ENCODE peak calls at places on chromosomes 4 and X, in eight cellular contexts. Z is lung microvascular endothelial cell; D is stimulated activated CD4-positive, alpha-beta T cell treated with anti-CD3 and anti-CD28 coated beads, Interleukin-15, amount 100 ng/mL, for 48 hours; G is activated T-cell treated with anti-CD3 and anti-CD28 coated beads, Interleukin-2, amount 50 U/mL, for 72 hours; O is hypothalamus; I is activated CD4-positive, alpha-beta T cell treated with anti-CD3 and anti-CD28 coated beads, Interleukin-2, amount 50 U/mL, for 1 hour; R is astrocyte of the spinal cord; V is nucleus accumbens. E is an unnamed sample.

GRCh38 chr4:147846318-147847135 is 114.6 kb downstream of the ARHGAP10 start:
- DNase-seq in I (no peak), D (no peak), O (no peak), R (no peak), V (no peak), G (peak), Z (peak), E (peak)

GRCh38 chr4:128286474-128287158 is 997 bp downstream of the PGRMC2 start:
- DNase-seq in I (peak), D (no peak), V (no peak), G (peak), O (no peak), R (peak), Z (peak), E (peak)

GRCh38 chr4:164108971-164109370 is 614.5 kb downstream of the TMA16 start:
- DNase-seq in V (no peak), Z (no peak), G (no peak), D (no peak), O (no peak), R (no peak), I (no peak), E (no peak)

GRCh38 chr4:22237155-22237751 is 278.6 kb downstream of the ADGRA3 start:
- DNase-seq in I (peak), R (no peak), G (peak), Z (peak), O (no peak), V (peak), D (peak), E (no peak)

GRCh38 chr4:56755901-56756300 is 65.6 kb downstream of the SPINK2 start:
- DNase-seq in O (no peak), Z (no peak), I (no peak), G (no peak), D (no peak), R (peak), V (no peak), E (no peak)

GRCh38 chrX:3811331-3812311 is 98.2 kb upstream of the PRKX start:
- DNase-seq in R (peak), I (peak), G (peak), V (peak), O (no peak), Z (peak), D (peak), E (peak)

GRCh38 chrX:38662640-38663039 is 101.3 kb downstream of the TSPAN7 start:
- DNase-seq in V (no peak), O (no peak), I (no peak), G (no peak), D (no peak), Z (no peak), R (no peak), E (no peak)

GRCh38 chr4:31714238-31714637 is 994.1 kb downstream of the PCDH7 start:
- DNase-seq in Z (no peak), I (no peak), R (no peak), V (no peak), D (no peak), G (no peak), O (no peak), E (no peak)

GRCh38 chr4:60579335-60579734 is 620.8 kb upstream of the ADGRL3 start:
- DNase-seq in G (no peak), I (no peak), Z (no peak), D (no peak), V (no peak), R (no peak), O (no peak), E (no peak)

GRCh38 chr4:154999950-155000578 is 208.4 kb upstream of the NPY2R start:
- DNase-seq in D (no peak), R (no peak), O (no peak), Z (no peak), I (no peak), G (no peak), V (no peak), E (no peak)

GRCh38 chr4:165458451-165458850 is 79.6 kb downstream of the CPE start:
- DNase-seq in I (no peak), V (no peak), R (no peak), Z (no peak), D (no peak), O (no peak), G (no peak), E (no peak)

GRCh38 chr4:83644677-83645639 is 109.0 kb downstream of the GPAT3 start:
- DNase-seq in I (no peak), D (peak), V (no peak), O (no peak), Z (peak), G (peak), R (peak), E (peak)

GRCh38 chr4:147760695-147761094 is 28.8 kb downstream of the ARHGAP10 start:
- DNase-seq in Z (peak), G (no peak), R (no peak), O (no peak), I (no peak), D (no peak), V (no peak), E (no peak)

GRCh38 chr4:159178147-159178541 is 75.3 kb downstream of the RAPGEF2 start:
- DNase-seq in R (peak), V (no peak), D (no peak), O (no peak), Z (no peak), G (no peak), I (no peak), E (no peak)

GRCh38 chr4:155906554-155907247 is 3.2 kb downstream of the TDO2 start:
- DNase-seq in Z (no peak), R (peak), I (no peak), G (no peak), O (no peak), D (no peak), V (no peak), E (no peak)

GRCh38 chrX:129529685-129530281 is 6.5 kb upstream of the SMARCA1 start:
- DNase-seq in Z (peak), I (no peak), V (no peak), D (no peak), G (no peak), O (no peak), R (peak), E (no peak)

GRCh38 chr4:17865866-17866363 is 55.1 kb downstream of the NCAPG start:
- DNase-seq in D (no peak), Z (no peak), V (no peak), O (no peak), G (no peak), I (no peak), R (no peak), E (no peak)

GRCh38 chr4:166432842-166433241 is 559.8 kb downstream of the TLL1 start:
- DNase-seq in Z (no peak), I (no peak), V (no peak), D (no peak), O (no peak), R (no peak), G (no peak), E (no peak)

GRCh38 chr4:82620126-82620525 is 58.3 kb upstream of the TMEM150C start:
- DNase-seq in I (no peak), R (no peak), Z (no peak), O (no peak), V (no peak), D (no peak), G (no peak), E (no peak)

GRCh38 chrX:45715787-45716186 is 515.1 kb upstream of the DIPK2B start:
- DNase-seq in Z (no peak), O (no peak), I (no peak), R (peak), V (no peak), G (no peak), D (no peak), E (peak)

GRCh38 chr4:174377613-174378012 is 93.9 kb downstream of the CEP44 start:
- DNase-seq in R (peak), G (no peak), V (no peak), D (no peak), I (no peak), Z (no peak), O (no peak), E (no peak)

GRCh38 chr4:168614316-168615057 is 117.6 kb downstream of the PALLD start:
- DNase-seq in G (no peak), R (peak), O (no peak), I (no peak), D (no peak), Z (no peak), V (no peak), E (no peak)

GRCh38 chr4:146981651-146982050 is 36.0 kb upstream of the TTC29 start:
- DNase-seq in I (no peak), V (no peak), Z (no peak), D (no peak), R (peak), O (no peak), G (no peak), E (no peak)

GRCh38 chrX:77442728-77443127 is 4.5 kb upstream of the FGF16 start:
- DNase-seq in V (no peak), D (no peak), G (no peak), O (no peak), Z (no peak), I (no peak), R (peak), E (peak)

GRCh38 chrX:151699746-151700145 is 4.5 kb downstream of the PRRG3 start:
- DNase-seq in G (no peak), Z (no peak), D (no peak), V (no peak), I (no peak), O (no peak), R (no peak), E (no peak)

GRCh38 chrX:154458954-154459829 is 1.1 kb downstream of the PLXNA3 start:
- DNase-seq in G (no peak), Z (no peak), I (no peak), V (peak), R (no peak), O (no peak), D (no peak), E (peak)

GRCh38 chr4:54005475-54005874 is 58.9 kb downstream of the CHIC2 start:
- DNase-seq in D (no peak), R (peak), G (no peak), I (no peak), V (no peak), Z (peak), O (no peak), E (peak)

GRCh38 chr4:176793060-176793605 is 411 bp upstream of the VEGFC start:
- DNase-seq in D (no peak), R (no peak), O (no peak), G (no peak), Z (no peak), I (no peak), V (no peak), E (no peak)

GRCh38 chr4:71260544-71260943 is 78.3 kb upstream of the SLC4A4 start:
- DNase-seq in G (no peak), Z (no peak), O (no peak), D (no peak), V (no peak), I (no peak), R (no peak), E (no peak)

GRCh38 chrX:52265713-52266112 is 81.0 kb downstream of the MAGED4 start:
- DNase-seq in I (no peak), Z (no peak), G (no peak), O (no peak), R (no peak), D (no peak), V (no peak), E (no peak)

GRCh38 chr4:109164011-109164410 is 138.4 kb downstream of the COL25A1 start:
- DNase-seq in G (no peak), R (no peak), I (no peak), Z (no peak), D (no peak), V (no peak), O (no peak), E (peak)

GRCh38 chr4:156173937-156174336 is 220.3 kb upstream of the CTSO start:
- DNase-seq in O (no peak), Z (no peak), D (no peak), R (no peak), V (no peak), G (no peak), I (no peak), E (no peak)

GRCh38 chr4:104493071-104493831 is 1.4 kb downstream of the CXXC4 start:
- DNase-seq in R (no peak), D (no peak), O (no peak), V (no peak), G (no peak), I (no peak), Z (no peak), E (no peak)

GRCh38 chrX:54029543-54030143 is 14.6 kb downstream of the PHF8 start:
- DNase-seq in I (no peak), Z (no peak), G (no peak), R (no peak), D (no peak), O (no peak), V (no peak), E (no peak)